ENCODE peak calls at places on chromosomes 6 and 20, in four cellular contexts. P is activated naive CD4-positive, alpha-beta T cell treated with anti-CD3 and anti-CD28 coated beads for 36 hours; G is nephron progenitor cell; N is omental fat pad. Y is an unnamed sample.

GRCh38 chr6:148934534-148934933 is 187.7 kb downstream of the UST start:
- DNase-seq in P (no peak), G (no peak), N (no peak), Y (no peak)

GRCh38 chr6:140921366-140922226 is 1211.1 kb upstream of the GJE1 start:
- DNase-seq in P (peak; percentile 32), G (peak; percentile 9), N (no peak), Y (no peak)

GRCh38 chr20:62239278-62239879 is 1.1 kb downstream of the OSBPL2 start:
- DNase-seq in P (no peak), G (no peak), N (no peak), Y (no peak)

GRCh38 chr6:24504642-24505586 is 10.1 kb downstream of the ALDH5A1 start:
- DNase-seq in P (no peak), G (no peak), N (no peak), Y (no peak)

GRCh38 chr6:37638414-37639079 is 59.1 kb downstream of the MDGA1 start:
- DNase-seq in P (no peak), G (no peak), N (no peak), Y (no peak)

GRCh38 chr6:122268394-122268793 is 131.1 kb upstream of the HSF2 start:
- DNase-seq in P (no peak), G (no peak), N (no peak), Y (no peak)

GRCh38 chr6:26436018-26436417 is 4.3 kb upstream of the BTN3A3 start:
- DNase-seq in P (no peak), G (no peak), N (no peak), Y (no peak)

GRCh38 chr20:32539817-32540675 is 45.1 kb downstream of the NOL4L start:
- DNase-seq in P (peak; percentile 87), G (no peak), N (no peak), Y (no peak)

GRCh38 chr6:132142308-132142707 is 191.1 kb upstream of the CCN2 start:
- DNase-seq in P (no peak), G (no peak), N (no peak), Y (no peak)

GRCh38 chr6:72733045-72733444 is 111.2 kb downstream of the KCNQ5 start:
- DNase-seq in P (no peak), G (no peak), N (no peak), Y (no peak)

GRCh38 chr6:43924222-43924702 is 154.3 kb downstream of the VEGFA start:
- DNase-seq in P (peak; percentile 70), G (no peak), N (no peak), Y (no peak)

GRCh38 chr6:14881399-14881798 is 364.5 kb upstream of the JARID2 start:
- DNase-seq in P (no peak), G (no peak), N (no peak), Y (no peak)

GRCh38 chr6:86079938-86080337 is 437.3 kb upstream of the SYNCRIP start:
- DNase-seq in P (no peak), G (no peak), N (no peak), Y (no peak)

GRCh38 chr6:85574932-85575598 is 18.6 kb downstream of the SNX14 start:
- DNase-seq in P (no peak), G (no peak), N (no peak), Y (no peak)

GRCh38 chr6:139973602-139974373 is 599.3 kb upstream of the CITED2 start:
- DNase-seq in P (no peak), G (no peak), N (no peak), Y (no peak)

GRCh38 chr6:136326038-136326561 is 36.5 kb upstream of the BCLAF1 start:
- DNase-seq in P (no peak), G (no peak), N (no peak), Y (no peak)

GRCh38 chr6:117463762-117464665 is 18.5 kb upstream of the DCBLD1 start:
- DNase-seq in P (peak; percentile 55), G (no peak), N (no peak), Y (no peak)

GRCh38 chr6:30556714-30556963 is 350 bp upstream of the GNL1 start:
- DNase-seq in P (peak; percentile 93), G (peak; percentile 75), N (peak; percentile 84), Y (peak; percentile 85)

GRCh38 chr6:6810727-6811126 is 222.2 kb downstream of the LY86 start:
- DNase-seq in P (peak; percentile 70), G (no peak), N (no peak), Y (no peak)

GRCh38 chr6:143731789-143732188 is 54.0 kb downstream of the PHACTR2 start:
- DNase-seq in P (no peak), G (no peak), N (no peak), Y (no peak)

GRCh38 chr6:138818496-138819194 is 22.8 kb downstream of the ECT2L start:
- DNase-seq in P (peak; percentile 37), G (no peak), N (no peak), Y (no peak)

GRCh38 chr6:28695671-28696537 is 170.2 kb downstream of the GPX5 start:
- DNase-seq in P (no peak), G (no peak), N (no peak), Y (no peak)

GRCh38 chr20:19275630-19276071 is 63.2 kb downstream of the SLC24A3 start:
- DNase-seq in P (no peak), G (no peak), N (no peak), Y (no peak)

GRCh38 chr6:135379647-135380046 is 117.9 kb downstream of the AHI1 start:
- DNase-seq in P (no peak), G (no peak), N (no peak), Y (no peak)

GRCh38 chr6:14408491-14408890 is 290.9 kb downstream of the CD83 start:
- DNase-seq in P (no peak), G (no peak), N (no peak), Y (no peak)